ENCODE peak calls at places on chromosomes 4 and X, in six cellular contexts. J is naive thymus-derived CD4-positive, alpha-beta T cell; Y is body of pancreas; Z is CD8-positive, alpha-beta T cell; F is CD4-positive, alpha-beta memory T cell; X is GM23248. P is an unnamed sample. For H3K4me1 and H3K9me3, the result is how much of the 10 kb centered on the place peaks cover.

GRCh38 chr4:29113960-29114359 is 1606.2 kb upstream of the PCDH7 start:
- DNase-seq in F (no peak), Z (no peak), X (no peak), Y (no peak), J (no peak), P (no peak)

GRCh38 chr4:14994242-14994641 is 8.0 kb upstream of the CPEB2 start:
- DNase-seq in J (no peak), X (peak), Y (no peak), Z (no peak), F (no peak), P (no peak)

GRCh38 chr4:45716093-45716492 is 407.8 kb downstream of the GABRG1 start:
- DNase-seq in F (no peak), Z (no peak), J (no peak), X (no peak), Y (no peak), P (no peak)

GRCh38 chrX:17617794-17618193 is 119.5 kb upstream of the SCML1 start:
- DNase-seq in Y (no peak), Z (no peak), F (no peak), J (no peak), X (no peak), P (no peak)

GRCh38 chrX:41333744-41333993 is 293 bp upstream of the DDX3X start:
- DNase-seq in Z (peak), X (peak), Y (no peak), F (no peak), J (no peak), P (peak)

GRCh38 chr4:43693876-43694275 is 754.7 kb downstream of the KCTD8 start:
- DNase-seq in Z (no peak), F (no peak), Y (no peak), J (no peak), X (no peak), P (no peak)

GRCh38 chrX:108270739-108271396 is 167.4 kb downstream of the COL4A6 start:
- DNase-seq in F (no peak), Y (no peak), Z (no peak), J (no peak), X (peak), P (no peak)

GRCh38 chrX:118495958-118496762 is 545 bp downstream of the DOCK11 start:
- DNase-seq in J (peak), Z (peak), F (peak), Y (peak), X (peak), P (peak)

GRCh38 chrX:133555796-133556458 is 140.6 kb upstream of the GPC4 start:
- DNase-seq in X (no peak), J (no peak), Y (no peak), F (no peak), Z (no peak), P (no peak)

GRCh38 chr4:168787334-168787733 is 222.7 kb downstream of the CBR4 start:
- DNase-seq in X (no peak), J (no peak), F (no peak), Y (no peak), Z (no peak), P (no peak)

GRCh38 chr4:168781884-168782283 is 228.2 kb downstream of the CBR4 start:
- DNase-seq in Y (no peak), J (no peak), X (no peak), Z (no peak), F (no peak), P (no peak)

GRCh38 chr4:168782439-168782838 is 227.6 kb downstream of the CBR4 start:
- DNase-seq in F (no peak), Z (no peak), X (no peak), Y (no peak), J (no peak), P (no peak)

GRCh38 chr4:168787801-168788200 is 222.3 kb downstream of the CBR4 start:
- DNase-seq in Z (no peak), Y (no peak), F (no peak), X (no peak), J (no peak), P (no peak)

GRCh38 chr4:168784786-168785461 is 225.1 kb downstream of the CBR4 start:
- DNase-seq in X (no peak), F (no peak), Y (no peak), Z (no peak), J (no peak), P (no peak)
- H3K4me1 ChIP-seq in X (under half), F (under half), Y (under half), Z (under half), J (under half), P (under half)

DNA sequence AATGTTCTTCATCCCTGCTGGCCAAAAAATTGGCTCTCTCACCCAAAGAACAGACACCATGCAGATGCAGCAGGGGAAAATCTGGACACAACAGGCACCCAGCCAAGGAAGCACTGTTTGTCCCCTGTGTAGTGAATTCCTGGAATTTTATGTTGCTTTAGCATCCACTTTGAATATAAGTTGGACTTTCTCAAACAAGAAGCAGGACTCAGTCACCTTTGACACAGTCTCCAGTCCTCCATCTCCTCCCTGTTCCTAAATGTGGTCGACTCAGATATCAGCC is 11.8 kb downstream of the ZNF182 start:
- DNase-seq in J (no peak), Y (no peak), X (no peak), Z (no peak), F (no peak), P (no peak)
- H3K9me3 ChIP-seq in J (under half), Y (under half), X (under half), Z (under half), F (under half), P (under half)

DNA sequence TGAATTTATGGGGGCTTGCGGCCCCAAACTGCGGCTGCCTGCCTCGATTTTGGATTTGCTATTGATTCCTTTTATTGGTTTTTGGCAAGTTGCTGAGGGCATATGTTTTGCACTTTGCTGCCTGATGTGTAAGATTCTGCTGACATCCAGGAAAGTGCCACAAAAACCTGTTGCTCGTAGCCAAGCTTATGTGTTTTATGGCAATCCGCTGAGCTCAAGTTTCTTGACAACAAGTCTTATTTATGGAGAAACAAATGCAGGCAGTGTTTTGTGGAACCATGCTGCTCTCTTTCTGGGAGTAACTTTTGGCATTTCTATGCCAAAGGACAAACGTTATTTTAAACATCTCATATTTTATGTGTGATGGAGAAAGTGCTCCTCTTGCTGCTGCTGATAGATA is 97.3 kb upstream of the DDIT4L start:
- DNase-seq in F (no peak), X (no peak), Y (no peak), Z (no peak), J (no peak), P (no peak)
- H3K4me3 ChIP-seq in F (no peak), X (no peak), Y (no peak), Z (no peak), J (no peak), P (no peak)

DNA sequence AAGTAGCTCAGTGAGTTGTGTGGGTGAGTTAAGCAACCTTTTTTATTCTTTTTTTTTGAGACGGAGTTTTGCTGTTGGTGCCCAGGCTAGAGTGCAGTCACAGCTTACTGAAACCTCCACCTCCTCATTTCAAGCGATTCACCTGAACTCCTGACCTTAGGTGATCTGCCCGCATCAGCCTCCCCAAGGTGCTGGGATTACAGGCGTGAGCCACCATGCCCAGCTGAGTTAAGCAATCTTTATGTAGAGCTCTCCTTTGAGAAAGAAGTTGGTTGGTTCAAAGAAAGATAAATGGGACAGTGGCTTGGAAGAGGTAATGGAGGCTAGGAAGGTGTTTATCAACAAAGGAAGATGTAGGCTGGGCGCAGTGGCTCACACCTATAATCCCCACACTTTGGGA is 3.2 kb downstream of the MSMO1 start:
- DNase-seq in J (no peak), Z (no peak), X (no peak), F (no peak), Y (no peak), P (no peak)
- H3K4me1 ChIP-seq in J (under half), Z (under half), X (under half), F (half or more), Y (under half), P (under half)

DNA sequence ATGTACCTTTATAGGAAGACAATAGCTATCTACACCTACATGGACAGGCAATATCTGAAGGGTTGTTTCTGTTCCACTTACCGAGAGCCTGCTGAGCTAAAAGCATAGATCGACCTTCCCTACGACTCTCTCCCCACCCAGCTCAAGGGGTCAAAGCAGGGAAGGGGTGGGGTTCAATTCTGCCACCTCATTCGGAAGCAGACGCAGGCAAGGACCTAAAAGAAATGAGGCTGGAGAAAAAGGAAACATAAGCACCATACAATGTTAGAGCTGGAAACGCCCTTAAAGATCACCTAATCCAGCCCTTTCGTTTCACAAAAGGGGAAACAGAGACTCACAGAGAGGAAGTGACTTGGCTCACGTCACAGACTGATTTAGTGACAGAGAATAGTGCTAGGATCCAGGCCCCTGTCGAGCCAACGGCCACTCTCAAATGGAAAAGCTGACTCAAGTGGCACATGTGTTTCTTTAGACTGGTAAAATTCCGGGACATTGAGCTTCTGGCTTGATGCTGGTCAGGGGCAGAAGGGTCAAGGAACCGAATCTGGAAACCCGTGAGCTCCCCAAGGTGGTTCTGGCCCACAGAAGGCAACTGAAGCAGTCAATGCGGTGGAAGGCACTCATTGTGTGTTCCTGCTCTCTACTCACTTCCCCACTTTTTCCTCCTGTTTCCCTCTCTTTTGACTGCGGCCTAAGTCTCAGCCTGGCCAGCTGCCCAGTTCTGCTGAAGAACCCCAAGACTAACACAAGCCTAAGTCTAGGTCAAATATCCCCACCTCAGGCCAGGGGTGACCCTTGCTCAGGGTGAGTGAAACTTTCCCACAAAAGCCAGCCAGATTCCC is 7.5 kb downstream of the SEPTIN6 start:
- DNase-seq in J (peak), Y (no peak), F (peak), Z (peak), X (peak), P (no peak)
- H3K9me3 ChIP-seq in J (under half), Y (under half), F (under half), Z (under half), X (under half), P (under half)

GRCh38 chrX:40041915-40042314 is 55.8 kb downstream of the BCOR start:
- DNase-seq in Y (no peak), Z (no peak), F (no peak), J (no peak), X (no peak), P (no peak)

GRCh38 chrX:40039887-40040286 is 57.9 kb downstream of the BCOR start:
- DNase-seq in F (no peak), J (no peak), X (no peak), Y (no peak), Z (no peak), P (no peak)

GRCh38 chrX:40035726-40036125 is 62.0 kb downstream of the BCOR start:
- DNase-seq in J (no peak), F (no peak), Z (no peak), Y (no peak), X (no peak), P (no peak)

GRCh38 chrX:40040686-40041461 is 56.9 kb downstream of the BCOR start:
- DNase-seq in F (no peak), Y (no peak), Z (no peak), J (no peak), X (no peak), P (no peak)

DNA sequence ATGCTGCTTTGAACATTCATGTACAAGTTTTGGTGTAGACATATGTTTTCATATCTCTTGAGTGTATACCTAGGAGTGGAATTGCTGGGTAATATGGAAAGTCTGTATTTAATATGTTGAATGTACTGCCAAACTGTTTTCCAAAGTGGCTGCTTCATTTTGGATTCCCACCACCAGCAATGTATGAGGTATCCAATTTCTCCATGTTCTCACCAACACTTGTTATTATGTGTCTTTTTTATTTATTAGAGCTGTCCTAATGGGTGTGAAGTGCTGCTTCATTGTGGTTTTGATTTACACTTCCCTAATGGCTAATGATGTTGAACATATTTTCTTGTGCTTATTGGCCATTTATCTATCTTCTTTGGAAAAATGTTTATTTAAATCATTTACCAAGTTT is 60.4 kb downstream of the BCOR start:
- DNase-seq in Y (no peak), X (no peak), F (no peak), Z (no peak), J (no peak), P (no peak)
- H3K4me3 ChIP-seq in Y (no peak), X (no peak), F (no peak), Z (no peak), J (no peak), P (no peak)

GRCh38 chr4:57075353-57075752 is 34.8 kb downstream of the IGFBP7 start:
- DNase-seq in X (no peak), J (no peak), F (no peak), Y (no peak), Z (no peak), P (no peak)
- H3K4me1 ChIP-seq in X (under half), J (under half), F (under half), Y (under half), Z (under half), P (under half)